ENCODE peak calls at places on chromosomes 7 and 10, in eight cellular contexts. E is heart left ventricle, F is RWPE1, G is spleen, O is breast epithelium, P is astrocyte, T is colonic mucosa, Z is Peyer's patch. N is an unnamed sample.

GRCh38 chr10:133159950-133160812 is at the start of gene KNDC1:
- DNase-seq in G (peak; percentile 74), P (no peak), T (no peak), E (no peak), F (peak; percentile 75), Z (peak; percentile 39), O (peak; percentile 49), N (no peak)

GRCh38 chr7:27753863-27754262 is 13.9 kb downstream of the TAX1BP1 start:
- DNase-seq in T (no peak), Z (no peak), O (no peak), P (no peak), F (no peak), E (no peak), G (no peak), N (no peak)

GRCh38 chr7:51031791-51032484 is 249.2 kb upstream of the GRB10 start:
- DNase-seq in T (no peak), F (no peak), Z (no peak), E (no peak), G (no peak), P (no peak), O (no peak), N (no peak)

GRCh38 chr7:78018541-78019456 is 220.2 kb downstream of the PHTF2 start:
- DNase-seq in G (peak; percentile 79), Z (peak; percentile 61), E (peak; percentile 27), P (peak; percentile 39), F (peak; percentile 25), T (peak; percentile 59), O (no peak), N (no peak)

GRCh38 chr7:39595102-39595620 is 28.2 kb upstream of the RALA start:
- DNase-seq in E (no peak), T (no peak), Z (no peak), O (no peak), F (no peak), G (no peak), P (no peak), N (no peak)

GRCh38 chr10:91653214-91653875 is 20.5 kb upstream of the PPP1R3C start:
- DNase-seq in F (peak; percentile 90), E (no peak), G (no peak), O (no peak), Z (no peak), T (no peak), P (peak; percentile 97), N (peak; percentile 81)

GRCh38 chr7:80726731-80727130 is 88.3 kb downstream of the CD36 start:
- DNase-seq in P (no peak), O (no peak), E (no peak), Z (no peak), G (no peak), T (no peak), F (no peak), N (no peak)

GRCh38 chr7:5594616-5595544 is 171.2 kb upstream of the TNRC18 start:
- DNase-seq in P (no peak), F (no peak), Z (peak; percentile 47), E (peak; percentile 32), G (no peak), T (no peak), O (no peak), N (no peak)

GRCh38 chr10:28060031-28060607 is 61.2 kb upstream of the ODAD2 start:
- DNase-seq in T (no peak), G (no peak), Z (no peak), E (no peak), F (no peak), P (no peak), O (no peak), N (no peak)

GRCh38 chr7:129689995-129690581 is 78.6 kb downstream of the NRF1 start:
- DNase-seq in O (no peak), T (no peak), F (no peak), Z (no peak), G (no peak), P (no peak), E (no peak), N (no peak)

GRCh38 chr7:30654296-30655090 is 27.8 kb downstream of the CRHR2 start:
- DNase-seq in O (no peak), T (no peak), G (peak; percentile 67), F (no peak), E (no peak), P (no peak), Z (peak; percentile 18), N (no peak)

GRCh38 chr7:79227035-79227434 is 226.4 kb downstream of the MAGI2 start:
- DNase-seq in E (no peak), F (no peak), O (no peak), G (no peak), Z (no peak), P (peak; percentile 32), T (no peak), N (no peak)

GRCh38 chr10:102613761-102614160 is 30.5 kb upstream of the TRIM8 start:
- DNase-seq in G (peak; percentile 51), Z (no peak), P (no peak), T (no peak), O (no peak), F (no peak), E (no peak), N (no peak)

GRCh38 chr7:116888895-116889294 is 26.5 kb downstream of the CAPZA2 start:
- DNase-seq in E (no peak), P (no peak), Z (no peak), T (no peak), O (no peak), G (no peak), F (no peak), N (no peak)

GRCh38 chr7:127918130-127918529 is 113.1 kb downstream of the LRRC4 start:
- DNase-seq in O (no peak), E (no peak), P (no peak), Z (no peak), G (no peak), F (no peak), T (no peak), N (no peak)

DNA sequence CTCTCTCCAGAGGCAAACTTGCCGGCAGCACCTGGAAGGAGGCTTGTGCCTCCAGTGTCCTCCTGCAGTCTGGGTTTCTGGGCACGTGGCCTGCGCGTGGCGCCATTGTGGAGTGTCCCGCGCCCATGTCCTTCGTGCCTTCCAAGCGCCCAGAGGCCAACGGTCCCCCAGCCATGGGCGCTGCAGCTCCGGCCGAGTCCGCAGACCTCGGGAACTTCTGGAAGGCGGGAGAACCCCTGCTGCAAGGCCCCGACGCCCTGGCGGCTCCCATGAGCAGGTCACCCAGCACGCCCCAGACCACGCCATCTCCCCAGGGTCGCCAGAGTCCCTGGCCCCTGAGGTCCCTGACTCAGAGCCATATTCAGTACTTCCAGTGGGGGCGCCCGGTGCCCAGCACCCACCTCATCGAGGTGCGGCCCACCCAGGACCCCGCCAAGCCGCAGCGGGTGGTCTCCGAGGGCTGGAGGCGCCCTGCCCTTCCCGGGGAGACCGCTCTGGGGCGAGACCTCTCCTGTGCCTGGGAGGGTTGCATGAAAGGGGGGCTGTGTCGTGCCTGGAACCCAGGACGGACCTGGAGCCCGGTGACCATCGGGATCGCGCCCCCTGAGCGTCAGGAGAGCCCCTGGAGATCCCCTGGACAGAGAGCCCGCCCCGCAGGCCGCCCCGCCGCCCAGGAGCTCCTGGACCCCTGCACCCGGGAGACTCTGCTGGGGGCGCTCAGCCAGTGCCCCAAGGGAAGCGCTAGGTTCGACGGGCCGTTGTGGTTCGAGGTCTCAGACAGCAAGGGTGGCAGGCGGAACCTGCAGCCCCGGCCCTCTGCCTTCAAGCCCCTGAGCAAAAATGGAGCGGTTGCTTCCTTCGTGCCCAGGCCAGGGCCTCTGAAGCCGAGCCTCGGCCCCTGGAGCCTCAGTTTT is at the start of gene POM121L12:
- DNase-seq in F (no peak), O (no peak), G (peak; percentile 61), Z (no peak), P (no peak), T (no peak), E (no peak), N (no peak)
- H3K27ac ChIP-seq in F (no peak within 1 kb of the TSS), O (no peak within 1 kb of the TSS), G (no peak within 1 kb of the TSS), Z (no peak within 1 kb of the TSS), P (no peak within 1 kb of the TSS), T (no peak within 1 kb of the TSS), E (no peak within 1 kb of the TSS), N (no peak within 1 kb of the TSS)

DNA sequence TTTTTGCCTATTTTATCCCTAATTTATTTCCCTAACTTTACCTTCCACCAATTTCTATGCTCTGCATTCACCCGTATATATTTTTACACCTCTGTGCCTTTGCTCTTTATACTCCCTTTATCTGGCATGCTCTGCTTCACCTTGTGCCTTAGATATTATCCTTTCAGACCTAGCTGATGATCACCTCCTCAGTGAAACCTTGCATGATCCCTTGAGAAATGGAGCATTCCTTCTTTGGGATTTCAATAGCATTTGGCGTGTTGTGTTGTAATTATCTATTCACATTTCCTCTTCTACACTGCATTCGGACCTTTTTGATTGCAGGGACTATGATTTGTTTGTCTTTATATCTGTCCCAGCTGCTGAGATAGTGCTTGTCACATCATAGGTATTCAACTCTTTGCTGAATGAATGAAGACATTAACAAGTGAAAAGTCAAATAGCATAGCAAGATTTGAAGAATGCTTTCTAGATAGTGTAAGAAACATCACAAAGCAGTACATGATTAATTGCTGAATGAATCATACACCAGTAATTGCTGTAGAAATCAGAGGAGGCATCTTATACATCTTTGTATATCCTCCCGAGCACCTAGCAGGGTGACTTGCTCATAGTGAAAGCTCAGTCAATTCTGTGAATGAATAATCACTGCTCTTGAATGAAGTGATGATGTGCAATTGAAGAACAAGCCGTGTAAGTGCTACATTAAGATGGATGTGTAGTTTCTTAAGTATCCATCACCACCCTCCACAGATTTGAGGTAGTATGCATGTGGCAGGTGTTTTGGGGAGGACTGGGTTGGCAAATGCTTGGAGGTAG is 2.0 kb upstream of the TM9SF3 start:
- DNase-seq in O (no peak), G (no peak), E (no peak), Z (no peak), T (no peak), F (peak; percentile 51), P (peak; percentile 70), N (peak; percentile 63)
- H3K27ac ChIP-seq in O (no peak overlapping the region), G (no peak overlapping the region), E (no peak overlapping the region), Z (peak overlapping the region; percentile 100), T (peak overlapping the region; percentile 97), F (no peak overlapping the region), P (no peak overlapping the region), N (peak overlapping the region; percentile 4)

GRCh38 chr10:119715628-119716505 is 10.0 kb upstream of the INPP5F start:
- DNase-seq in Z (no peak), F (no peak), E (no peak), P (no peak), O (no peak), T (no peak), G (no peak), N (no peak)
- H3K27ac ChIP-seq in Z (peak overlapping the region; percentile 36), F (no peak overlapping the region), E (no peak overlapping the region), P (no peak overlapping the region), O (no peak overlapping the region), T (no peak overlapping the region), G (no peak overlapping the region), N (no peak overlapping the region)

GRCh38 chr10:6199131-6199733 is 3.5 kb upstream of the PFKFB3 start:
- DNase-seq in Z (no peak), T (no peak), F (no peak), E (no peak), P (no peak), O (no peak), G (no peak), N (no peak)

GRCh38 chr10:6195891-6196290 is 6.8 kb upstream of the PFKFB3 start:
- DNase-seq in P (no peak), Z (no peak), E (no peak), O (no peak), T (no peak), F (no peak), G (no peak), N (no peak)

GRCh38 chr10:6195376-6195775 is 7.4 kb upstream of the PFKFB3 start:
- DNase-seq in F (no peak), E (no peak), Z (no peak), O (no peak), G (no peak), T (no peak), P (peak; percentile 84), N (no peak)

GRCh38 chr10:6194291-6194690 is 8.4 kb upstream of the PFKFB3 start:
- DNase-seq in F (no peak), P (no peak), Z (no peak), O (no peak), G (no peak), E (no peak), T (no peak), N (no peak)

GRCh38 chr10:6197274-6197673 is 5.5 kb upstream of the PFKFB3 start:
- DNase-seq in G (no peak), P (no peak), F (no peak), T (no peak), Z (no peak), E (no peak), O (no peak), N (no peak)
- H3K27ac ChIP-seq in G (no peak overlapping the region), P (no peak overlapping the region), F (no peak overlapping the region), T (no peak overlapping the region), Z (peak overlapping the region; percentile 60), E (no peak overlapping the region), O (peak overlapping the region; percentile 52), N (no peak overlapping the region)

N was measured in epithelial cell of prostate.